ENCODE peak calls at places on chromosome X, in seven cellular contexts. D, E, M, X, N, G and I are unnamed samples.

GRCh38 chrX:133859860-133860259 is 125.5 kb downstream of the GPC3 start:
- DNase-seq in E (peak), D (no peak), N (no peak), X (no peak), G (peak), M (peak), I (no peak)

GRCh38 chrX:96715412-96715940 is 30.8 kb downstream of the DIAPH2 start:
- DNase-seq in G (no peak), M (no peak), X (no peak), E (no peak), D (no peak), N (no peak), I (no peak)

GRCh38 chrX:77275392-77275791 is 171.8 kb upstream of the FGF16 start:
- DNase-seq in G (no peak), D (no peak), N (no peak), E (no peak), X (no peak), M (no peak), I (no peak)

GRCh38 chrX:15619053-15619772 is 18.5 kb upstream of the ACE2 start:
- DNase-seq in E (no peak), G (no peak), M (no peak), D (peak), X (no peak), N (no peak), I (peak)

GRCh38 chrX:20420058-20420457 is 153.3 kb upstream of the RPS6KA3 start:
- DNase-seq in M (no peak), D (no peak), E (no peak), N (no peak), X (no peak), G (no peak), I (no peak)

GRCh38 chrX:16876696-16877095 is 6.5 kb upstream of the RBBP7 start:
- DNase-seq in M (no peak), G (no peak), E (no peak), N (no peak), D (no peak), X (no peak), I (no peak)

GRCh38 chrX:69179380-69179911 is 14.2 kb upstream of the PJA1 start:
- DNase-seq in N (no peak), D (no peak), M (peak), G (no peak), X (no peak), E (peak), I (no peak)

GRCh38 chrX:56600141-56600540 is 36.7 kb downstream of the UBQLN2 start:
- DNase-seq in E (no peak), N (no peak), G (no peak), X (no peak), D (no peak), M (no peak), I (peak)

GRCh38 chrX:5425119-5425518 is 803.5 kb downstream of the NLGN4X start:
- DNase-seq in E (no peak), D (no peak), M (no peak), N (no peak), G (no peak), X (no peak), I (no peak)

GRCh38 chrX:73563740-73564073 is 710 bp downstream of the CHIC1 start:
- DNase-seq in X (no peak), E (no peak), M (no peak), G (no peak), D (no peak), N (no peak), I (peak)

GRCh38 chrX:150506486-150506885 is 61.9 kb upstream of the MTM1 start:
- DNase-seq in X (no peak), N (no peak), M (peak), D (no peak), G (no peak), E (no peak), I (no peak)

GRCh38 chrX:17475820-17476219 is 100.8 kb downstream of the NHS start:
- DNase-seq in E (no peak), N (no peak), M (no peak), X (no peak), D (no peak), G (no peak), I (no peak)

GRCh38 chrX:118545510-118545909 is 49.9 kb downstream of the DOCK11 start:
- DNase-seq in D (no peak), N (no peak), M (no peak), G (no peak), X (no peak), E (no peak), I (no peak)

GRCh38 chrX:131802836-131803626 is 220.1 kb upstream of the STK26 start:
- DNase-seq in M (no peak), E (no peak), X (no peak), G (peak), D (peak), N (peak), I (no peak)

GRCh38 chrX:71533850-71534515 is 1.1 kb downstream of the OGT start:
- DNase-seq in E (peak), D (peak), X (peak), G (peak), N (peak), M (no peak), I (peak)

GRCh38 chrX:131739823-131740222 is 195.9 kb downstream of the OR13H1 start:
- DNase-seq in G (no peak), E (no peak), X (no peak), M (no peak), N (no peak), D (no peak), I (no peak)

GRCh38 chrX:14903891-14904290 is 30.7 kb downstream of the MOSPD2 start:
- DNase-seq in D (no peak), M (no peak), N (no peak), G (no peak), X (no peak), E (no peak), I (no peak)

GRCh38 chrX:101397779-101398178 is 7.0 kb downstream of the RPL36A start:
- DNase-seq in X (no peak), D (no peak), E (no peak), M (no peak), N (no peak), G (no peak), I (peak)

GRCh38 chrX:104419926-104420325 is 146.1 kb upstream of the IL1RAPL2 start:
- DNase-seq in X (no peak), E (no peak), D (no peak), M (no peak), G (no peak), N (no peak), I (no peak)

GRCh38 chrX:129577877-129578276 is 37.8 kb downstream of the OCRL start:
- DNase-seq in G (no peak), M (no peak), D (no peak), X (no peak), E (no peak), N (no peak), I (no peak)

GRCh38 chrX:44873415-44874270 is 655 bp downstream of the KDM6A start:
- DNase-seq in E (no peak), M (no peak), D (peak), N (peak), X (peak), G (peak), I (peak)

GRCh38 chrX:40573763-40574162 is 7.0 kb upstream of the ATP6AP2 start:
- DNase-seq in M (no peak), N (no peak), D (peak), E (no peak), G (no peak), X (no peak), I (peak)

GRCh38 chrX:13719192-13719856 is 15.1 kb downstream of the TRAPPC2 start:
- DNase-seq in D (no peak), E (no peak), N (no peak), M (no peak), X (no peak), G (no peak), I (no peak)

GRCh38 chrX:72028701-72029470 is 102.8 kb downstream of the RTL5 start:
- DNase-seq in X (no peak), D (no peak), N (no peak), M (no peak), E (no peak), G (no peak), I (no peak)

GRCh38 chrX:131854586-131854985 is 168.5 kb upstream of the STK26 start:
- DNase-seq in M (no peak), X (no peak), G (no peak), D (peak), N (no peak), E (no peak), I (no peak)

GRCh38 chrX:118459494-118459893 is 36.1 kb upstream of the DOCK11 start:
- DNase-seq in M (no peak), D (peak), N (no peak), X (no peak), E (peak), G (no peak), I (peak)

GRCh38 chrX:72048515-72049455 is 82.9 kb downstream of the RTL5 start:
- DNase-seq in E (peak), X (no peak), G (no peak), N (no peak), M (no peak), D (no peak), I (no peak)

GRCh38 chrX:107710617-107711391 is 64.8 kb downstream of the TSC22D3 start:
- DNase-seq in M (no peak), N (no peak), E (no peak), X (no peak), D (peak), G (peak), I (peak)

GRCh38 chrX:48540015-48540350 is 469 bp downstream of the TBC1D25 start:
- DNase-seq in G (peak), N (peak), M (no peak), X (peak), D (no peak), E (peak), I (peak)

GRCh38 chrX:104721854-104722253 is 155.9 kb downstream of the IL1RAPL2 start:
- DNase-seq in M (no peak), N (no peak), E (no peak), G (no peak), D (no peak), X (no peak), I (no peak)

GRCh38 chrX:66074920-66075879 is 35.3 kb upstream of the VSIG4 start:
- DNase-seq in E (no peak), D (no peak), N (peak), M (no peak), G (peak), X (no peak), I (no peak)

GRCh38 chrX:29397506-29397905 is 810.3 kb downstream of the IL1RAPL1 start:
- DNase-seq in E (no peak), D (no peak), G (no peak), M (no peak), N (no peak), X (no peak), I (peak)

GRCh38 chrX:153321381-153322105 is at the start of gene PNMA6F:
- DNase-seq in E (no peak), G (no peak), M (no peak), D (no peak), X (no peak), N (no peak), I (no peak)

GRCh38 chrX:46643636-46644035 is 70.1 kb downstream of the CHST7 start:
- DNase-seq in E (no peak), N (no peak), G (no peak), D (no peak), M (no peak), X (no peak), I (no peak)

GRCh38 chrX:43655961-43656494 is at the start of gene MAOA:
- DNase-seq in N (peak), E (no peak), X (no peak), D (no peak), M (no peak), G (peak), I (peak)